ENCODE peak calls at places on chromosome 6, in nine cellular contexts. C is vagina, Q is A549, Y is tibial artery, H is esophagus muscularis mucosa, W is heart left ventricle, G is heart right ventricle, F is esophagus squamous epithelium, O is uterus. X is an unnamed sample. For H3K9me3 and H3K4me1, the result is how much of the 10 kb centered on the place peaks cover.

GRCh38 chr6:26172496-26172958 is 85.3 kb downstream of the HFE start:
- DNase-seq in C (no peak), Q (no peak), Y (no peak), H (no peak), W (peak), G (no peak), F (no peak), O (no peak), X (no peak)

GRCh38 chr6:160398674-160399271 is 50.6 kb downstream of the SLC22A3 start:
- DNase-seq in C (no peak), Q (no peak), Y (no peak), H (no peak), W (no peak), G (no peak), F (no peak), O (no peak), X (no peak)

GRCh38 chr6:41576667-41577066 is 30.5 kb downstream of the FOXP4 start:
- DNase-seq in C (no peak), Q (no peak), Y (no peak), H (no peak), W (no peak), G (no peak), F (no peak), O (no peak), X (no peak)

GRCh38 chr6:116616757-116617093 is 446 bp downstream of the RSPH4A start:
- DNase-seq in C (no peak), Q (peak), Y (no peak), H (no peak), W (peak), G (peak), F (no peak), O (no peak), X (peak)

GRCh38 chr6:24520929-24521546 is 26.3 kb downstream of the ALDH5A1 start:
- DNase-seq in C (peak), Q (peak), Y (no peak), H (no peak), W (peak), G (peak), F (no peak), O (no peak), X (peak)

GRCh38 chr6:21935561-21936028 is 342.0 kb downstream of the SOX4 start:
- DNase-seq in C (no peak), Q (peak), Y (no peak), H (no peak), W (no peak), G (no peak), F (no peak), O (no peak), X (no peak)

GRCh38 chr6:85192186-85192585 is 257.7 kb upstream of the NT5E start:
- DNase-seq in C (no peak), Q (no peak), Y (no peak), H (no peak), W (no peak), G (no peak), F (no peak), O (no peak), X (no peak)

GRCh38 chr6:20474756-20475542 is 59.3 kb upstream of the CDKAL1 start:
- DNase-seq in C (no peak), Q (no peak), Y (no peak), H (no peak), W (no peak), G (no peak), F (no peak), O (no peak), X (no peak)

GRCh38 chr6:139161169-139161568 is 26.3 kb downstream of the HECA start:
- DNase-seq in C (no peak), Q (no peak), Y (no peak), H (no peak), W (no peak), G (no peak), F (no peak), O (no peak), X (no peak)

GRCh38 chr6:41469156-41469950 is 76.8 kb upstream of the FOXP4 start:
- DNase-seq in C (no peak), Q (no peak), Y (no peak), H (no peak), W (no peak), G (no peak), F (no peak), O (no peak), X (no peak)

GRCh38 chr6:129889580-129889979 is 28.5 kb upstream of the TMEM244 start:
- DNase-seq in C (no peak), Q (no peak), Y (no peak), H (no peak), W (no peak), G (no peak), F (no peak), O (no peak), X (no peak)

GRCh38 chr6:27031302-27031701 is 216.2 kb upstream of the PRSS16 start:
- DNase-seq in C (no peak), Q (peak), Y (no peak), H (no peak), W (no peak), G (no peak), F (no peak), O (no peak), X (no peak)

GRCh38 chr6:106630366-106630765 is 988 bp downstream of the QRSL1 start:
- DNase-seq in C (no peak), Q (peak), Y (no peak), H (no peak), W (no peak), G (no peak), F (no peak), O (no peak), X (no peak)

GRCh38 chr6:133697666-133698065 is 191.2 kb upstream of the TCF21 start:
- DNase-seq in C (no peak), Q (no peak), Y (no peak), H (no peak), W (no peak), G (no peak), F (no peak), O (no peak), X (no peak)

GRCh38 chr6:1381397-1382330 is 7.7 kb upstream of the FOXF2 start:
- DNase-seq in C (no peak), Q (no peak), Y (no peak), H (no peak), W (peak), G (peak), F (no peak), O (no peak), X (no peak)

GRCh38 chr6:35377002-35377401 is 34.6 kb downstream of the PPARD start:
- DNase-seq in C (no peak), Q (no peak), Y (no peak), H (no peak), W (no peak), G (no peak), F (no peak), O (no peak), X (no peak)

GRCh38 chr6:21999012-21999528 is 297.8 kb downstream of the PRL start:
- DNase-seq in C (no peak), Q (no peak), Y (no peak), H (no peak), W (no peak), G (no peak), F (no peak), O (no peak), X (no peak)

GRCh38 chr6:161540532-161540931 is 266.7 kb upstream of the AGPAT4 start:
- DNase-seq in C (no peak), Q (no peak), Y (no peak), H (no peak), W (no peak), G (no peak), F (no peak), O (no peak), X (no peak)

GRCh38 chr6:130503146-130503545 is 137.3 kb downstream of the TMEM200A start:
- DNase-seq in C (no peak), Q (no peak), Y (no peak), H (no peak), W (no peak), G (no peak), F (no peak), O (no peak), X (no peak)

GRCh38 chr6:143125896-143126573 is 65.3 kb downstream of the AIG1 start:
- DNase-seq in C (no peak), Q (no peak), Y (no peak), H (no peak), W (no peak), G (no peak), F (no peak), O (no peak), X (no peak)

GRCh38 chr6:10720229-10720959 is 2.5 kb upstream of the TMEM14C start:
- DNase-seq in C (no peak), Q (no peak), Y (peak), H (no peak), W (peak), G (peak), F (no peak), O (peak), X (peak)

GRCh38 chr6:105382477-105382876 is 20.4 kb downstream of the PREP start:
- DNase-seq in C (no peak), Q (no peak), Y (no peak), H (no peak), W (no peak), G (no peak), F (no peak), O (no peak), X (no peak)

GRCh38 chr6:45717715-45718114 is 297.9 kb downstream of the CLIC5 start:
- DNase-seq in C (no peak), Q (no peak), Y (no peak), H (no peak), W (no peak), G (no peak), F (no peak), O (no peak), X (no peak)
- H3K9me3 ChIP-seq in C (under half), Q (under half), Y (under half), H (under half), W (under half), G (under half), F (under half), O (under half), X (under half)

GRCh38 chr6:46979206-46979605 is 57.5 kb upstream of the ADGRF5 start:
- DNase-seq in C (no peak), Q (no peak), Y (no peak), H (no peak), W (no peak), G (no peak), F (no peak), O (no peak), X (no peak)

GRCh38 chr6:46985943-46986342 is 56.2 kb downstream of the ADGRF1 start:
- DNase-seq in C (no peak), Q (no peak), Y (no peak), H (no peak), W (no peak), G (no peak), F (no peak), O (no peak), X (no peak)

GRCh38 chr6:46983007-46983411 is 59.1 kb downstream of the ADGRF1 start:
- DNase-seq in C (no peak), Q (peak), Y (no peak), H (no peak), W (no peak), G (no peak), F (no peak), O (no peak), X (no peak)
- TF ChIP-seq CTCF in C (no peak), Q (no peak), Y (no peak), H (no peak), W (no peak), G (no peak), F (no peak), O (no peak), X (no peak)

DNA sequence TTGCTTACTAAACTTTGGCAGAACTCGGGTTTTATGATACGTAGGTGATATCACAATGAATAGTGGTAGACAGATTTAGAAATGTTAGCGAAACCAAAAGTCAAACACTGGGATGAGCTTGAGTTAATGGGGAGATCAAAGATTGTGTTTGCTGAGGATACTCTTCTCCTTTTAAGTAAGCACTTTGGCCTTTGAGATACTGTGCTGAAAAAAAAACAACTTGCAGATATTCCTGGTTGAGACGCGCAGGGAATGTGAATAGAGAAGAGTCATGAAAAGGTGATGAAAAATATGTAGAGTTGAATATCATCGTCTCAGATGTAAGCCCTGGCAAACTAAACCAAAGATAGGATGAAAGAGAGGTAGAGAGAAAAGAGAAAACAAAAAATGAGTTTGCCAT is 48.3 kb downstream of the TRMT11 start:
- DNase-seq in C (no peak), Q (no peak), Y (no peak), H (no peak), W (no peak), G (no peak), F (no peak), O (no peak), X (no peak)
- H3K4me1 ChIP-seq in C (under half), Q (under half), Y (under half), H (under half), W (under half), G (under half), F (under half), O (under half), X (under half)

GRCh38 chr6:156511570-156511969 is 265.6 kb upstream of the ARID1B start:
- DNase-seq in C (no peak), Q (no peak), Y (no peak), H (no peak), W (no peak), G (no peak), F (no peak), O (no peak), X (no peak)
- H3K9me3 ChIP-seq in C (under half), Q (under half), Y (under half), H (under half), W (under half), G (under half), F (under half), O (under half), X (under half)

GRCh38 chr6:127247114-127248096 is 19.3 kb upstream of the RNF146 start:
- DNase-seq in C (no peak), Q (no peak), Y (no peak), H (no peak), W (no peak), G (no peak), F (no peak), O (no peak), X (no peak)
- TF ChIP-seq CTCF in C (no peak), Q (no peak), Y (no peak), H (no peak), W (no peak), G (no peak), F (no peak), O (no peak), X (no peak)

GRCh38 chr6:43738267-43738676 is 31.7 kb upstream of the VEGFA start:
- DNase-seq in C (no peak), Q (no peak), Y (no peak), H (no peak), W (no peak), G (no peak), F (no peak), O (no peak), X (no peak)
- H3K4me1 ChIP-seq in C (under half), Q (under half), Y (under half), H (under half), W (under half), G (under half), F (under half), O (under half), X (under half)

DNA sequence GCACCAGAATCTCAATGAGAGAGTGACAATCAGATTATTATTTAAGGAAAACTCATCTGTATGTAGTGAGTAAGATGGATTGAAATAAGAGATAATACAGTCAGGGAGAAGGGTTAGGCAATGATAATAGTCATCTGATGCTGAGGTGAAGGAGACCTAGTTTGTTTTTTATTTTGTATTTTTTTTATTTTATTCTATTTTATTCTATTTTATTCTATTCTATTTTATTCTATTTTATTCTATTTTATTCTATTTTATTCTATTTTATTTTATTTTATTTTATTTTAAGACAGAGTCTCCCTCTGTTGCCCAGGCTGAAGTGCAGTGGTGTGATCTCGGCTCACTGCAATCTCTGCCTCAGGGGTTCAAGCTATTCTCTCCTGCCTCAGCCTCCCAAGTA is 72.7 kb upstream of the RCAN2 start:
- DNase-seq in C (no peak), Q (no peak), Y (no peak), H (no peak), W (no peak), G (no peak), F (no peak), O (no peak), X (no peak)
- H3K9me3 ChIP-seq in C (under half), Q (under half), Y (under half), H (under half), W (under half), G (under half), F (under half), O (under half), X (under half)

GRCh38 chr6:11824986-11825385 is 46.4 kb upstream of the ADTRP start:
- DNase-seq in C (no peak), Q (no peak), Y (no peak), H (no peak), W (no peak), G (no peak), F (no peak), O (no peak), X (no peak)
- TF ChIP-seq CTCF in C (no peak), Q (no peak), Y (no peak), H (no peak), W (no peak), G (no peak), F (no peak), O (no peak), X (no peak)

DNA sequence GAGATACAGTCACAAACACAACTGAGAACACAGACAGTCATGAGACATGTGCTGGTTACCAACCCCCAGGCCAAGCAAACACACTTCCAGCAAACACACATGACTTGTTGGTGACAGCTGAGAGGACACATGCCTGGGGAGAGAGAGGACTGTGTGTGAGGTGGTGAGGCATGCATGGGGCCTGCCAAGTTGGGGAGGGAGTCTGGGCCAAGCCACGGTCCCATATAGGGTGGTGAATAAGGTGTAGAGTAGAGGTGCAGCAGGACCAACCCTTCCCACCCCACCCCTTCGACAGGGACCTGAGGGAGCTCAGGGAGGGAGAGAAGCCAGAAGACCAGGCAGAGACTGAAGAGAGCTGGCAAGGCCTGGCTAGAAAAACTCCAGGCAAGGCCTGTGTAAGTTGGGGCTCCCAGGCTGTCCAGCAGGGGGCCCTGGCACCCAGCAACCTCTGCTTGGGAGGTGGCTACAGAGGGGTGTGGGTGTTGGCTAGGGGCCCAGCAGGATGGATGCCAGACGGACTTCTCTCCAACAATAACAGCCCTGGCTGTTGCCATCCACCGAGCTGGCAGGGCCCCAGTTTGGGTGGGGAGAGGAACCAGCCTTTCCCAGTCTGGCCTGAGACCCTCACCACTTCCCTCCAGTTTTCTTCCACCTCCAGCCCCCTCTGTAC is 2.0 kb upstream of the SLC29A1 start:
- DNase-seq in C (peak), Q (peak), Y (peak), H (peak), W (peak), G (peak), F (peak), O (peak), X (peak)
- H3K4me1 ChIP-seq in C (half or more), Q (half or more), Y (half or more), H (half or more), W (half or more), G (half or more), F (half or more), O (under half), X (half or more)

X was measured in psoas muscle.